ENCODE peak calls at places on chromosomes 13 and 19, in ten cellular contexts. One of them, this sample, is unnamed.

GRCh38 chr13:114068723-114069322 is 63.6 kb downstream of the RASA3 start:
- DNase-seq in Calu3: no peak
- DNase-seq in cardiac muscle cell: peak
- DNase-seq in mammary epithelial cell: no peak
- DNase-seq in heart right ventricle: no peak
- DNase-seq in nephron progenitor cell: peak
- DNase-seq in HFF-Myc: peak
- DNase-seq in keratinocyte: no peak
- DNase-seq in astrocyte of the cerebellum: no peak
- DNase-seq in lower lobe of right lung: no peak
- DNase-seq in this sample: peak

GRCh38 chr19:5692785-5693194 is 2.7 kb downstream of the RPL36 start:
- DNase-seq in nephron progenitor cell: no peak
- DNase-seq in HFF-Myc: no peak
- DNase-seq in astrocyte of the cerebellum: no peak
- DNase-seq in Calu3: no peak
- DNase-seq in mammary epithelial cell: no peak
- DNase-seq in cardiac muscle cell: no peak
- DNase-seq in lower lobe of right lung: no peak
- DNase-seq in keratinocyte: no peak
- DNase-seq in heart right ventricle: no peak
- DNase-seq in this sample: no peak

GRCh38 chr19:30870861-30871260 is 478.4 kb downstream of the TSHZ3 start:
- DNase-seq in HFF-Myc: peak
- DNase-seq in astrocyte of the cerebellum: no peak
- DNase-seq in lower lobe of right lung: no peak
- DNase-seq in Calu3: no peak
- DNase-seq in nephron progenitor cell: no peak
- DNase-seq in heart right ventricle: no peak
- DNase-seq in keratinocyte: no peak
- DNase-seq in mammary epithelial cell: no peak
- DNase-seq in cardiac muscle cell: peak
- DNase-seq in this sample: no peak

GRCh38 chr13:102197193-102197592 is 204.7 kb downstream of the FGF14 start:
- DNase-seq in lower lobe of right lung: no peak
- DNase-seq in HFF-Myc: no peak
- DNase-seq in cardiac muscle cell: no peak
- DNase-seq in Calu3: peak
- DNase-seq in keratinocyte: no peak
- DNase-seq in mammary epithelial cell: peak
- DNase-seq in nephron progenitor cell: no peak
- DNase-seq in heart right ventricle: no peak
- DNase-seq in astrocyte of the cerebellum: no peak
- DNase-seq in this sample: peak

GRCh38 chr19:5205937-5206750 is 134.5 kb downstream of the PTPRS start:
- DNase-seq in mammary epithelial cell: no peak
- DNase-seq in HFF-Myc: no peak
- DNase-seq in cardiac muscle cell: no peak
- DNase-seq in heart right ventricle: no peak
- DNase-seq in lower lobe of right lung: no peak
- DNase-seq in keratinocyte: no peak
- DNase-seq in Calu3: no peak
- DNase-seq in astrocyte of the cerebellum: no peak
- DNase-seq in nephron progenitor cell: no peak
- DNase-seq in this sample: no peak

GRCh38 chr19:54462072-54462712 is 1.4 kb downstream of the LENG9 start:
- DNase-seq in cardiac muscle cell: no peak
- DNase-seq in mammary epithelial cell: no peak
- DNase-seq in HFF-Myc: no peak
- DNase-seq in lower lobe of right lung: peak
- DNase-seq in Calu3: peak
- DNase-seq in keratinocyte: no peak
- DNase-seq in heart right ventricle: no peak
- DNase-seq in astrocyte of the cerebellum: no peak
- DNase-seq in nephron progenitor cell: no peak
- DNase-seq in this sample: peak

GRCh38 chr13:50244913-50245574 is 229.8 kb downstream of the KCNRG start:
- DNase-seq in heart right ventricle: no peak
- DNase-seq in astrocyte of the cerebellum: peak
- DNase-seq in mammary epithelial cell: peak
- DNase-seq in keratinocyte: no peak
- DNase-seq in cardiac muscle cell: peak
- DNase-seq in HFF-Myc: peak
- DNase-seq in nephron progenitor cell: no peak
- DNase-seq in lower lobe of right lung: no peak
- DNase-seq in Calu3: peak
- DNase-seq in this sample: peak

GRCh38 chr13:96958286-96958891 is 35.9 kb downstream of the OXGR1 start:
- DNase-seq in HFF-Myc: peak
- DNase-seq in nephron progenitor cell: peak
- DNase-seq in astrocyte of the cerebellum: peak
- DNase-seq in keratinocyte: no peak
- DNase-seq in cardiac muscle cell: peak
- DNase-seq in heart right ventricle: no peak
- DNase-seq in Calu3: no peak
- DNase-seq in lower lobe of right lung: no peak
- DNase-seq in mammary epithelial cell: peak
- DNase-seq in this sample: peak

GRCh38 chr19:48962029-48962848 is 2.9 kb upstream of the FTL start:
- DNase-seq in mammary epithelial cell: no peak
- DNase-seq in cardiac muscle cell: peak
- DNase-seq in astrocyte of the cerebellum: no peak
- DNase-seq in heart right ventricle: peak
- DNase-seq in keratinocyte: no peak
- DNase-seq in HFF-Myc: no peak
- DNase-seq in nephron progenitor cell: no peak
- DNase-seq in Calu3: peak
- DNase-seq in lower lobe of right lung: peak
- DNase-seq in this sample: peak

GRCh38 chr13:57557979-57558529 is 73.5 kb upstream of the PCDH17 start:
- DNase-seq in astrocyte of the cerebellum: no peak
- DNase-seq in lower lobe of right lung: no peak
- DNase-seq in HFF-Myc: no peak
- DNase-seq in Calu3: no peak
- DNase-seq in keratinocyte: no peak
- DNase-seq in mammary epithelial cell: no peak
- DNase-seq in heart right ventricle: no peak
- DNase-seq in cardiac muscle cell: peak
- DNase-seq in nephron progenitor cell: no peak
- DNase-seq in this sample: peak

GRCh38 chr13:31943591-31943990 is 88.0 kb upstream of the FRY start:
- DNase-seq in cardiac muscle cell: no peak
- DNase-seq in lower lobe of right lung: no peak
- DNase-seq in mammary epithelial cell: no peak
- DNase-seq in Calu3: no peak
- DNase-seq in astrocyte of the cerebellum: no peak
- DNase-seq in nephron progenitor cell: no peak
- DNase-seq in heart right ventricle: no peak
- DNase-seq in keratinocyte: no peak
- DNase-seq in HFF-Myc: peak
- DNase-seq in this sample: no peak

GRCh38 chr19:33005440-33005839 is 33.4 kb downstream of the FAAP24 start:
- DNase-seq in lower lobe of right lung: no peak
- DNase-seq in heart right ventricle: no peak
- DNase-seq in Calu3: peak
- DNase-seq in HFF-Myc: no peak
- DNase-seq in cardiac muscle cell: no peak
- DNase-seq in nephron progenitor cell: no peak
- DNase-seq in keratinocyte: no peak
- DNase-seq in astrocyte of the cerebellum: no peak
- DNase-seq in mammary epithelial cell: no peak
- DNase-seq in this sample: no peak

GRCh38 chr19:4295972-4296771 is 6.0 kb downstream of the TMIGD2 start:
- DNase-seq in keratinocyte: no peak
- DNase-seq in lower lobe of right lung: no peak
- DNase-seq in HFF-Myc: no peak
- DNase-seq in mammary epithelial cell: no peak
- DNase-seq in nephron progenitor cell: no peak
- DNase-seq in astrocyte of the cerebellum: no peak
- DNase-seq in heart right ventricle: no peak
- DNase-seq in Calu3: no peak
- DNase-seq in cardiac muscle cell: peak
- DNase-seq in this sample: peak

GRCh38 chr19:36198116-36198515 is 16.3 kb downstream of the ZNF565 start:
- DNase-seq in lower lobe of right lung: no peak
- DNase-seq in HFF-Myc: no peak
- DNase-seq in Calu3: no peak
- DNase-seq in keratinocyte: no peak
- DNase-seq in cardiac muscle cell: peak
- DNase-seq in astrocyte of the cerebellum: no peak
- DNase-seq in nephron progenitor cell: no peak
- DNase-seq in mammary epithelial cell: no peak
- DNase-seq in heart right ventricle: no peak
- DNase-seq in this sample: no peak

GRCh38 chr19:40266111-40266510 is 19.0 kb downstream of the AKT2 start:
- DNase-seq in HFF-Myc: no peak
- DNase-seq in astrocyte of the cerebellum: no peak
- DNase-seq in cardiac muscle cell: no peak
- DNase-seq in keratinocyte: no peak
- DNase-seq in nephron progenitor cell: no peak
- DNase-seq in heart right ventricle: peak
- DNase-seq in Calu3: no peak
- DNase-seq in lower lobe of right lung: peak
- DNase-seq in mammary epithelial cell: no peak
- DNase-seq in this sample: no peak

DNA sequence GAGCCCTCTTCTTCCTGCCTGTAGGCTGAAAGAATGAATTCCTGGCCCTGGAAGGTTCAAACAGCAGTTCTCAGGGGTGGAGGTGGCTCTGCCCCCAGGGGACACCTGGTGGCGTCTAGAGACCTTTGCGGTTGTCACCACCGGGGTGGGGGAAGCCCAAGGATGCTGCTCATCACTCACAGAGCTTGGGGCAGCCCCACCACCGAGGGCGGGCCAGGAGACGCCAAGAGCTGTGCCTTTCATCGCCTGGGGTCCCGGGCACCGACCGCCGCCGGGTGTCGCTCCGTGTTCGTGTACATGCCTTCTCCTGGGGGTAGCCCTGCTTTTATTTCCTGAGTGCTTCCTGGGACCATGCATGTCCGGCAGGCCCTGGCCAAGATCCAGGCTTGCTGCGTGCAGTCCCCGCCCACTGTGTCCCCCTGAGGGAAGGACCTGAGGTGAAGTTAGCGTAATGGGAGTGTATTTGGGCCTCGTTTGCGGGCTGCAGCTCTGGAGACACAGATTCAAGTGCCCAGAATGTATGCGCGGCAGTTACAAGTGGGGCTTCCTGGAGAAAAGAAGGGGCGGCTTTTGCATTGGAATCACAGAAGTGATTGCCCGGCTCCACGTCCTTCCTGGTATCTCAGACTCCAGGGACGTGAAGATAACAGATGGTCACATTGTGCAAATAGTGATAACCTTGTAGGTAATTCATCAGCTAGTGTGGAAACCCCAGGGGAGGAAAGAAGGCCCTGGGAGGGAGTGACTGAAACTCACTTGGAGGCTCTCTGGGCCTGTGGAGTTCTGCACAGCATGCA is 7.8 kb downstream of the DOT1L start:
- DNase-seq in Calu3: peak
- DNase-seq in mammary epithelial cell: no peak
- DNase-seq in keratinocyte: no peak
- DNase-seq in cardiac muscle cell: peak
- DNase-seq in lower lobe of right lung: peak
- DNase-seq in heart right ventricle: peak
- DNase-seq in nephron progenitor cell: no peak
- DNase-seq in astrocyte of the cerebellum: no peak
- DNase-seq in HFF-Myc: no peak
- DNase-seq in this sample: no peak
- TF ChIP-seq CTCF in Calu3: no peak
- TF ChIP-seq CTCF in mammary epithelial cell: no peak
- TF ChIP-seq CTCF in keratinocyte: no peak
- TF ChIP-seq CTCF in cardiac muscle cell: peak
- TF ChIP-seq CTCF in lower lobe of right lung: no peak
- TF ChIP-seq CTCF in heart right ventricle: no peak
- TF ChIP-seq CTCF in nephron progenitor cell: no peak
- TF ChIP-seq CTCF in astrocyte of the cerebellum: no peak
- TF ChIP-seq CTCF in HFF-Myc: no peak
- TF ChIP-seq CTCF in this sample: no peak

GRCh38 chr13:94658926-94659649 is 53.3 kb downstream of the SOX21 start:
- DNase-seq in cardiac muscle cell: no peak
- DNase-seq in mammary epithelial cell: peak
- DNase-seq in Calu3: no peak
- DNase-seq in keratinocyte: no peak
- DNase-seq in nephron progenitor cell: no peak
- DNase-seq in astrocyte of the cerebellum: no peak
- DNase-seq in lower lobe of right lung: no peak
- DNase-seq in HFF-Myc: no peak
- DNase-seq in heart right ventricle: no peak
- DNase-seq in this sample: no peak
- TF ChIP-seq CTCF in cardiac muscle cell: no peak
- TF ChIP-seq CTCF in mammary epithelial cell: no peak
- TF ChIP-seq CTCF in Calu3: no peak
- TF ChIP-seq CTCF in keratinocyte: no peak
- TF ChIP-seq CTCF in nephron progenitor cell: no peak
- TF ChIP-seq CTCF in astrocyte of the cerebellum: peak
- TF ChIP-seq CTCF in lower lobe of right lung: no peak
- TF ChIP-seq CTCF in HFF-Myc: no peak
- TF ChIP-seq CTCF in heart right ventricle: no peak
- TF ChIP-seq CTCF in this sample: no peak

GRCh38 chr19:7868671-7869452 is 5.3 kb downstream of the PRR36 start:
- DNase-seq in cardiac muscle cell: peak
- DNase-seq in keratinocyte: no peak
- DNase-seq in Calu3: peak
- DNase-seq in nephron progenitor cell: peak
- DNase-seq in HFF-Myc: no peak
- DNase-seq in lower lobe of right lung: peak
- DNase-seq in mammary epithelial cell: peak
- DNase-seq in astrocyte of the cerebellum: no peak
- DNase-seq in heart right ventricle: peak
- DNase-seq in this sample: peak
- TF ChIP-seq CTCF in cardiac muscle cell: peak
- TF ChIP-seq CTCF in keratinocyte: peak
- TF ChIP-seq CTCF in Calu3: peak
- TF ChIP-seq CTCF in nephron progenitor cell: peak
- TF ChIP-seq CTCF in HFF-Myc: peak
- TF ChIP-seq CTCF in lower lobe of right lung: peak
- TF ChIP-seq CTCF in mammary epithelial cell: peak
- TF ChIP-seq CTCF in astrocyte of the cerebellum: peak
- TF ChIP-seq CTCF in heart right ventricle: peak
- TF ChIP-seq CTCF in this sample: peak

DNA sequence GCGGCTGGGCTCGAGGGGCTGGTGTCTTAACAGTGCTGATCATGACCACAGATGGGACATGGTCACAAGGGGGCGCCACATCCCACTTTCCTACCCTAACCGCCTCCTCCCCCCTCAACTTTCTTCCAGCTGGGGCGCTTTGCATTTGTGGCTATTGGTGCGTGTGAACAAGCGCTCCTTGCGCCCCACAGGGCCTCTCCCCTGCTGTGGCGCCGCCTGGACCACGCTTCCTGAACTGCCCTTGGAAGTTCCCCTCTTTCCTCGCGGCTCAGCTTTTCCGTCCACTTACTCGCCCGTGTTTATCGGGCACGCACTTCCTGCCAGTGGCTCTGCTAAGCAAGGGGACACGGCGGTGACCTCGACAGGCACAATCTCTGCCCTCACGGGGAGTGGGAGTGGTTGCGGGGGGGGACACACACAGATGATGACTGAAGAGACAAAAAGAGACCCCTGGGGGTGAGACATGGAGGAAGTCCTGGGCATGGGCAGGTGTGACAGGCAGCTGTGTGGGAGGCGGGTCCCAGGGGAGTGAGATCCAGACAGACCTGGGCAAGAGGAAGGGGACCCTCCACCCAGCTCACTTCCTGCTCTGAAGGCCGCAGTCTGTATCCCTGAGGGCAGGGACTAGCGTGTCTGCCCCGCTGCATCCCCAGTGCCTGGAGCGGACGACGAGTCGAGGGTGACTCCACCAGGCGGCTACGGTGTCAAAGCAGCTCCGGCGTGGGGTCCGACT is 40.3 kb downstream of the ZNF787 start:
- DNase-seq in heart right ventricle: peak
- DNase-seq in keratinocyte: no peak
- DNase-seq in Calu3: peak
- DNase-seq in nephron progenitor cell: peak
- DNase-seq in astrocyte of the cerebellum: peak
- DNase-seq in HFF-Myc: peak
- DNase-seq in mammary epithelial cell: peak
- DNase-seq in cardiac muscle cell: peak
- DNase-seq in lower lobe of right lung: peak
- DNase-seq in this sample: peak
- TF ChIP-seq CTCF in heart right ventricle: peak
- TF ChIP-seq CTCF in keratinocyte: peak
- TF ChIP-seq CTCF in Calu3: peak
- TF ChIP-seq CTCF in nephron progenitor cell: peak
- TF ChIP-seq CTCF in astrocyte of the cerebellum: peak
- TF ChIP-seq CTCF in HFF-Myc: peak
- TF ChIP-seq CTCF in mammary epithelial cell: peak
- TF ChIP-seq CTCF in cardiac muscle cell: peak
- TF ChIP-seq CTCF in lower lobe of right lung: peak
- TF ChIP-seq CTCF in this sample: peak

This sample was measured in MCF 10A.